ENCODE peak calls at places on chromosomes 13 and 19, in five cellular contexts. X, O, T, Z and F are unnamed samples.

GRCh38 chr19:31911577-31911976 is 433.8 kb upstream of the ZNF507 start:
- DNase-seq in T (no peak), O (no peak), Z (no peak), X (no peak), F (no peak)

GRCh38 chr13:94309997-94310842 is 169.3 kb downstream of the DCT start:
- DNase-seq in T (peak; percentile 87), X (no peak), O (no peak), Z (peak; percentile 94), F (no peak)

GRCh38 chr13:56349866-56350265 is 790.9 kb upstream of the PRR20A start:
- DNase-seq in O (no peak), X (no peak), Z (no peak), T (no peak), F (no peak)

GRCh38 chr19:36508325-36508724 is 19.0 kb upstream of the ZNF566 start:
- DNase-seq in T (no peak), O (no peak), X (no peak), Z (no peak), F (no peak)

GRCh38 chr19:40692212-40692551 is 1.7 kb upstream of the NUMBL start:
- DNase-seq in X (no peak), Z (no peak), T (no peak), O (no peak), F (no peak)

GRCh38 chr19:8515317-8515716 is 1.4 kb upstream of the ZNF414 start:
- DNase-seq in T (no peak), O (no peak), X (peak; percentile 51), Z (no peak), F (no peak)

GRCh38 chr13:113046066-113046882 is 59.3 kb upstream of the F7 start:
- DNase-seq in T (no peak), X (no peak), O (no peak), Z (no peak), F (no peak)

GRCh38 chr19:42427313-42427712 is at the start of gene LIPE:
- DNase-seq in O (no peak), Z (no peak), X (no peak), T (no peak), F (no peak)

GRCh38 chr13:30396434-30397075 is 25.7 kb upstream of the UBE2L5 start:
- DNase-seq in T (no peak), Z (peak; percentile 49), X (peak; percentile 14), O (no peak), F (no peak)

GRCh38 chr19:47674548-47674947 is 38.7 kb upstream of the EHD2 start:
- DNase-seq in Z (no peak), O (no peak), T (no peak), X (no peak), F (peak; percentile 55)

GRCh38 chr13:114044486-114044885 is 70.6 kb upstream of the C13orf46 start:
- DNase-seq in O (no peak), T (no peak), X (no peak), Z (peak; percentile 38), F (no peak)

GRCh38 chr13:111945086-111945485 is 121.9 kb upstream of the SOX1 start:
- DNase-seq in Z (no peak), X (no peak), T (no peak), O (peak; percentile 36), F (peak; percentile 59)

GRCh38 chr19:35261356-35262100 is 7.2 kb upstream of the USF2 start:
- DNase-seq in T (no peak), Z (no peak), O (peak; percentile 49), X (no peak), F (peak; percentile 38)

GRCh38 chr13:112132142-112132541 is 65.2 kb downstream of the SOX1 start:
- DNase-seq in T (no peak), Z (no peak), X (no peak), O (no peak), F (peak; percentile 60)

GRCh38 chr13:46721054-46721453 is 75.9 kb downstream of the ESD start:
- DNase-seq in T (peak; percentile 15), X (peak; percentile 28), O (peak; percentile 66), Z (peak; percentile 68), F (no peak)

GRCh38 chr19:50423279-50424113 is 4.8 kb downstream of the SPIB start:
- DNase-seq in Z (no peak), X (no peak), T (no peak), O (no peak), F (no peak)

GRCh38 chr13:30186644-30187431 is 120.5 kb downstream of the KATNAL1 start:
- DNase-seq in T (no peak), X (no peak), Z (no peak), O (no peak), F (no peak)

GRCh38 chr19:48390188-48391099 is 907 bp downstream of the KDELR1 start:
- DNase-seq in X (peak; percentile 59), T (peak; percentile 15), O (peak; percentile 80), Z (peak; percentile 58), F (no peak)

GRCh38 chr13:82800391-82800790 is 1081.9 kb downstream of the SLITRK1 start:
- DNase-seq in X (no peak), Z (no peak), O (no peak), T (no peak), F (no peak)